ENCODE peak calls at places on chromosomes 1 and 21, in nine cellular contexts. D, L, H, A, N, K, O, U and C are unnamed samples.

GRCh38 chr1:223411309-223411708 is 18.1 kb downstream of the CCDC185 start:
- DNase-seq in D (no peak), L (no peak), H (no peak), A (no peak), N (peak), K (no peak), O (peak), U (no peak), C (peak)

GRCh38 chr1:84298336-84298687 is 3.2 kb upstream of the SAMD13 start:
- DNase-seq in D (peak), L (peak), H (peak), A (peak), N (peak), K (peak), O (peak), U (peak), C (peak)

GRCh38 chr1:185936641-185937040 is 202.4 kb downstream of the HMCN1 start:
- DNase-seq in D (no peak), L (peak), H (no peak), A (no peak), N (no peak), K (no peak), O (no peak), U (no peak), C (no peak)

GRCh38 chr1:76337777-76338176 is 263.2 kb downstream of the ST6GALNAC3 start:
- DNase-seq in D (peak), L (no peak), H (no peak), A (no peak), N (no peak), K (no peak), O (no peak), U (no peak), C (no peak)

GRCh38 chr1:32886012-32886827 is at the start of gene HPCA:
- DNase-seq in D (peak), L (no peak), H (no peak), A (peak), N (peak), K (peak), O (peak), U (peak), C (peak)

GRCh38 chr1:10494754-10495474 is 20.2 kb downstream of the PEX14 start:
- DNase-seq in D (peak), L (peak), H (peak), A (peak), N (peak), K (peak), O (peak), U (peak), C (peak)

GRCh38 chr1:21732664-21733063 is 50.3 kb downstream of the USP48 start:
- DNase-seq in D (no peak), L (no peak), H (no peak), A (no peak), N (no peak), K (no peak), O (no peak), U (no peak), C (no peak)

GRCh38 chr1:8663915-8664331 is 153.5 kb downstream of the RERE start:
- DNase-seq in D (no peak), L (no peak), H (no peak), A (no peak), N (no peak), K (no peak), O (no peak), U (peak), C (no peak)

GRCh38 chr1:24142546-24143431 is at the start of gene IL22RA1:
- DNase-seq in D (peak), L (no peak), H (no peak), A (no peak), N (no peak), K (no peak), O (peak), U (no peak), C (peak)

GRCh38 chr1:198444792-198445191 is 95.7 kb downstream of the ATP6V1G3 start:
- DNase-seq in D (no peak), L (no peak), H (no peak), A (no peak), N (no peak), K (no peak), O (peak), U (peak), C (peak)

GRCh38 chr21:29669416-29669815 is 270.4 kb downstream of the GRIK1 start:
- DNase-seq in D (no peak), L (no peak), H (no peak), A (no peak), N (no peak), K (no peak), O (no peak), U (no peak), C (no peak)

GRCh38 chr1:14946011-14946359 is 207.6 kb upstream of the TMEM51 start:
- DNase-seq in D (no peak), L (no peak), H (no peak), A (no peak), N (no peak), K (no peak), O (no peak), U (no peak), C (no peak)

GRCh38 chr1:14292533-14292932 is 306.0 kb upstream of the KAZN start:
- DNase-seq in D (no peak), L (no peak), H (no peak), A (no peak), N (no peak), K (no peak), O (no peak), U (no peak), C (no peak)

GRCh38 chr1:221736714-221737113 is 5.2 kb downstream of the DUSP10 start:
- DNase-seq in D (no peak), L (no peak), H (no peak), A (no peak), N (no peak), K (no peak), O (no peak), U (no peak), C (no peak)

GRCh38 chr1:25128168-25128621 is 104.1 kb downstream of the SYF2 start:
- DNase-seq in D (no peak), L (no peak), H (no peak), A (no peak), N (no peak), K (no peak), O (no peak), U (no peak), C (no peak)

GRCh38 chr1:247352175-247352574 is 20.5 kb upstream of the ZNF496 start:
- DNase-seq in D (no peak), L (no peak), H (no peak), A (no peak), N (no peak), K (no peak), O (no peak), U (no peak), C (no peak)

GRCh38 chr1:97308131-97308530 is 586.5 kb downstream of the PTBP2 start:
- DNase-seq in D (no peak), L (no peak), H (no peak), A (no peak), N (peak), K (no peak), O (peak), U (peak), C (peak)

GRCh38 chr1:77978293-77978968 is 441 bp downstream of the FUBP1 start:
- DNase-seq in D (peak), L (peak), H (peak), A (peak), N (no peak), K (peak), O (peak), U (peak), C (peak)

GRCh38 chr1:185393205-185393604 is 76.2 kb upstream of the IVNS1ABP start:
- DNase-seq in D (no peak), L (no peak), H (no peak), A (no peak), N (no peak), K (no peak), O (peak), U (no peak), C (no peak)

GRCh38 chr1:220527279-220528048 is 472 bp upstream of the MARK1 start:
- DNase-seq in D (peak), L (peak), H (no peak), A (no peak), N (no peak), K (peak), O (peak), U (no peak), C (no peak)

GRCh38 chr1:116716391-116716790 is 37.8 kb upstream of the CD2 start:
- DNase-seq in D (no peak), L (no peak), H (no peak), A (no peak), N (no peak), K (no peak), O (no peak), U (no peak), C (no peak)

GRCh38 chr1:155127672-155128468 is at the start of gene EFNA1:
- DNase-seq in D (peak), L (no peak), H (no peak), A (peak), N (no peak), K (peak), O (peak), U (no peak), C (peak)

GRCh38 chr1:41381691-41382530 is 20.7 kb downstream of the FOXO6 start:
- DNase-seq in D (peak), L (no peak), H (no peak), A (no peak), N (no peak), K (peak), O (peak), U (no peak), C (peak)

GRCh38 chr1:23196627-23197328 is 20.5 kb downstream of the HTR1D start:
- DNase-seq in D (no peak), L (no peak), H (no peak), A (no peak), N (peak), K (peak), O (peak), U (peak), C (peak)

GRCh38 chr1:119108993-119109392 is 31.5 kb downstream of the WARS2 start:
- DNase-seq in D (no peak), L (no peak), H (no peak), A (no peak), N (peak), K (no peak), O (no peak), U (no peak), C (no peak)

GRCh38 chr1:155050560-155051341 is at the start of gene ADAM15:
- DNase-seq in D (peak), L (peak), H (peak), A (peak), N (no peak), K (peak), O (peak), U (peak), C (peak)

GRCh38 chr1:116934586-116935207 is 25.0 kb downstream of the PTGFRN start:
- DNase-seq in D (no peak), L (no peak), H (no peak), A (no peak), N (no peak), K (peak), O (no peak), U (no peak), C (peak)

GRCh38 chr1:36663772-36664430 is 181.2 kb upstream of the CSF3R start:
- DNase-seq in D (no peak), L (no peak), H (no peak), A (no peak), N (no peak), K (no peak), O (no peak), U (no peak), C (no peak)

GRCh38 chr1:67174716-67175284 is 8.5 kb downstream of the IL23R start:
- DNase-seq in D (no peak), L (no peak), H (no peak), A (no peak), N (no peak), K (no peak), O (no peak), U (no peak), C (no peak)

GRCh38 chr21:32914424-32915070 is 111.2 kb upstream of the OLIG2 start:
- DNase-seq in D (no peak), L (no peak), H (no peak), A (no peak), N (no peak), K (no peak), O (no peak), U (no peak), C (no peak)

GRCh38 chr1:1832151-1832550 is 53.9 kb upstream of the NADK start:
- DNase-seq in D (no peak), L (no peak), H (no peak), A (no peak), N (no peak), K (no peak), O (no peak), U (no peak), C (no peak)

GRCh38 chr1:114201486-114201885 is 47.8 kb upstream of the SYT6 start:
- DNase-seq in D (no peak), L (no peak), H (no peak), A (no peak), N (no peak), K (no peak), O (no peak), U (no peak), C (no peak)

GRCh38 chr1:165898837-165899236 is 71.4 kb downstream of the UCK2 start:
- DNase-seq in D (no peak), L (no peak), H (no peak), A (no peak), N (peak), K (no peak), O (peak), U (peak), C (peak)

GRCh38 chr21:18451679-18452078 is 48.1 kb upstream of the TMPRSS15 start:
- DNase-seq in D (no peak), L (no peak), H (no peak), A (no peak), N (no peak), K (no peak), O (no peak), U (no peak), C (no peak)